ENCODE peak calls at places on chromosomes 1 and 21, in six cellular contexts. P is cerebellar cortex, Y is IMR-90, A is A172, W is Daoy, Q is fibroblast of pulmonary artery. M is an unnamed sample.

GRCh38 chr1:30242722-30243465 is 480.5 kb downstream of the MATN1 start:
- DNase-seq in A (no peak), W (no peak), Y (no peak), Q (no peak), P (no peak), M (no peak)

GRCh38 chr1:53047737-53048344 is 14.2 kb upstream of the PODN start:
- DNase-seq in A (peak; percentile 87), W (peak; percentile 91), Q (peak; percentile 79), P (no peak), Y (peak; percentile 94), M (no peak)

GRCh38 chr1:229342902-229343587 is at the start of gene CCSAP:
- DNase-seq in P (peak; percentile 47), Q (peak; percentile 33), W (peak; percentile 62), Y (peak; percentile 38), A (peak; percentile 38), M (peak; percentile 48)

GRCh38 chr1:7385471-7386225 is 385.4 kb upstream of the VAMP3 start:
- DNase-seq in Y (no peak), Q (no peak), P (no peak), A (no peak), W (no peak), M (no peak)

GRCh38 chr1:183862967-183863366 is 58.0 kb downstream of the RGL1 start:
- DNase-seq in Q (peak; percentile 40), W (no peak), P (no peak), A (no peak), Y (no peak), M (no peak)

GRCh38 chr1:226657788-226658537 is 81.1 kb downstream of the ITPKB start:
- DNase-seq in Y (no peak), Q (no peak), A (no peak), W (no peak), P (peak; percentile 20), M (no peak)

GRCh38 chr1:147084273-147085096 is 87.8 kb downstream of the PRKAB2 start:
- DNase-seq in W (peak; percentile 92), Y (peak; percentile 85), Q (peak; percentile 91), A (peak; percentile 97), P (peak; percentile 90), M (peak; percentile 24)

GRCh38 chr1:236868625-236869467 is 73.8 kb downstream of the MTR start:
- DNase-seq in P (peak; percentile 34), Y (peak; percentile 77), A (peak; percentile 49), Q (peak; percentile 84), W (peak; percentile 56), M (peak; percentile 19)

GRCh38 chr1:43352351-43352705 is 6.5 kb upstream of the CDC20 start:
- DNase-seq in W (no peak), Q (no peak), A (no peak), Y (no peak), P (no peak), M (no peak)

GRCh38 chr21:33655591-33656221 is 13.4 kb downstream of the ITSN1 start:
- DNase-seq in W (peak; percentile 88), A (peak; percentile 99), P (no peak), Q (peak; percentile 90), Y (peak; percentile 97), M (no peak)

GRCh38 chr1:207672525-207673130 is 27.7 kb downstream of the CR1L start:
- DNase-seq in A (peak; percentile 78), P (peak; percentile 23), Q (peak; percentile 37), Y (peak; percentile 21), W (peak; percentile 68), M (no peak)

GRCh38 chr1:178241057-178241456 is 147.2 kb downstream of the RASAL2 start:
- DNase-seq in Q (peak; percentile 63), A (peak; percentile 45), Y (peak; percentile 77), P (no peak), W (peak; percentile 7), M (no peak)

GRCh38 chr1:243354511-243355153 is 98.8 kb downstream of the SDCCAG8 start:
- DNase-seq in W (peak; percentile 2), P (peak; percentile 42), Y (peak; percentile 21), Q (peak; percentile 9), A (peak; percentile 26), M (no peak)

GRCh38 chr1:53343831-53344668 is 16.2 kb upstream of the LRP8 start:
- DNase-seq in Y (peak; percentile 11), Q (no peak), P (no peak), W (no peak), A (no peak), M (no peak)

GRCh38 chr1:58293388-58293787 is 253.1 kb downstream of the OMA1 start:
- DNase-seq in W (no peak), P (no peak), Q (no peak), Y (no peak), A (no peak), M (no peak)

GRCh38 chr1:216210081-216210480 is 213.2 kb downstream of the USH2A start:
- DNase-seq in Y (peak; percentile 69), P (no peak), Q (peak; percentile 13), W (no peak), A (no peak), M (no peak)

GRCh38 chr1:113456967-113457366 is 66.7 kb downstream of the MAGI3 start:
- DNase-seq in A (peak; percentile 89), W (peak; percentile 95), Y (peak; percentile 98), P (no peak), Q (peak; percentile 95), M (no peak)

GRCh38 chr1:174519845-174520244 is 72.1 kb downstream of the GPR52 start:
- DNase-seq in A (no peak), P (peak; percentile 96), W (no peak), Q (no peak), Y (no peak), M (no peak)

GRCh38 chr1:42334240-42335049 is 590 bp downstream of the FOXJ3 start:
- DNase-seq in Y (peak; percentile 43), P (peak; percentile 64), Q (peak; percentile 54), W (peak; percentile 78), A (peak; percentile 43), M (peak; percentile 11)